ENCODE peak calls at places on chromosomes 1 and 21, in four cellular contexts. U, M, Z and Y are unnamed samples. For H3K36me3, the result is how much of the 10 kb centered on the place peaks cover.

GRCh38 chr1:203286161-203286984 is 18.9 kb upstream of the BTG2 start:
- DNase-seq in U (peak), M (peak), Z (no peak), Y (no peak)

GRCh38 chr1:98099501-98099900 is 178.7 kb upstream of the DPYD start:
- DNase-seq in U (no peak), M (no peak), Z (no peak), Y (no peak)

GRCh38 chr1:32933742-32934322 is 30.8 kb downstream of the RNF19B start:
- DNase-seq in U (peak), M (peak), Z (peak), Y (no peak)

GRCh38 chr1:77643456-77643855 is 39.0 kb downstream of the ZZZ3 start:
- DNase-seq in U (no peak), M (no peak), Z (no peak), Y (no peak)

GRCh38 chr1:176735201-176735600 is 272.2 kb downstream of the PAPPA2 start:
- DNase-seq in U (no peak), M (no peak), Z (no peak), Y (no peak)

GRCh38 chr1:26890467-26890796 is 349 bp upstream of the GPN2 start:
- DNase-seq in U (no peak), M (no peak), Z (no peak), Y (no peak)

GRCh38 chr21:25296239-25296638 is 311.0 kb downstream of the MRPL39 start:
- DNase-seq in U (no peak), M (no peak), Z (no peak), Y (no peak)

GRCh38 chr1:205172729-205173366 is 38.7 kb downstream of the DSTYK start:
- DNase-seq in U (peak), M (peak), Z (peak), Y (no peak)

GRCh38 chr1:206503591-206504362 is 3.6 kb upstream of the RASSF5 start:
- DNase-seq in U (peak), M (peak), Z (peak), Y (no peak)

GRCh38 chr1:235947989-235948388 is 81.3 kb upstream of the LYST start:
- DNase-seq in U (no peak), M (no peak), Z (no peak), Y (no peak)

GRCh38 chr1:116711061-116711582 is 43.1 kb upstream of the CD2 start:
- DNase-seq in U (no peak), M (peak), Z (no peak), Y (no peak)

GRCh38 chr1:36802018-36802417 is 232.3 kb downstream of the GRIK3 start:
- DNase-seq in U (no peak), M (no peak), Z (no peak), Y (no peak)

GRCh38 chr1:200602632-200603031 is 17.9 kb downstream of the KIF14 start:
- DNase-seq in U (no peak), M (no peak), Z (no peak), Y (no peak)

GRCh38 chr1:76955652-76956051 is 88.4 kb downstream of the ST6GALNAC5 start:
- DNase-seq in U (no peak), M (no peak), Z (peak), Y (no peak)

GRCh38 chr1:15168479-15168878 is 14.9 kb downstream of the TMEM51 start:
- DNase-seq in U (peak), M (peak), Z (peak), Y (no peak)

GRCh38 chr1:185010361-185010760 is 35.0 kb upstream of the RNF2 start:
- DNase-seq in U (no peak), M (no peak), Z (no peak), Y (no peak)

GRCh38 chr1:230415405-230416119 is 10.6 kb downstream of the PGBD5 start:
- DNase-seq in U (no peak), M (no peak), Z (no peak), Y (no peak)

GRCh38 chr1:198878566-198878965 is 239.7 kb downstream of the PTPRC start:
- DNase-seq in U (no peak), M (no peak), Z (no peak), Y (no peak)

GRCh38 chr1:165907256-165907857 is 79.9 kb downstream of the UCK2 start:
- DNase-seq in U (no peak), M (no peak), Z (peak), Y (no peak)

GRCh38 chr1:71196685-71197084 is 115.8 kb upstream of the ZRANB2 start:
- DNase-seq in U (peak), M (peak), Z (peak), Y (no peak)

GRCh38 chr1:208071425-208072031 is 160.6 kb upstream of the CD34 start:
- DNase-seq in U (no peak), M (no peak), Z (peak), Y (no peak)

GRCh38 chr1:63524166-63524565 is 841 bp downstream of the EFCAB7 start:
- DNase-seq in U (no peak), M (no peak), Z (no peak), Y (no peak)

GRCh38 chr1:17001760-17002523 is 9.8 kb downstream of the ATP13A2 start:
- DNase-seq in U (no peak), M (no peak), Z (no peak), Y (no peak)
- H3K36me3 ChIP-seq in U (under half), M (under half), Z (under half), Y (under half)

DNA sequence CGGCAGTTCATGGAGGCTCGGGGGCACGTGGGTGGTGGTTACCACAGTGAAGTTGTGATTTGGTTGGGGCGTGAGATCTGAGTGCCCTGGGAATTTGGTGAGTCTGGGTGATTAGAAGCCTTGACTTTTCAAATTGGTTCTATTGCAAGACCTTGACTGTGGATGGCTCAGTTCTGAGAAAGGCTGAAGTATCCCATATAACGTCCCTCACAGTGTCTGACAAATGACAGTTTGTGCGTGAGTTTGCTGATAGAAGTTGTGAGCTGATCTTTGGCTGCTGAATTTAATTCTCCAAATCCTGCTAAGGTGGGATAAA is 549 bp downstream of the MSH4 start:
- DNase-seq in U (no peak), M (no peak), Z (no peak), Y (no peak)
- H3K9ac ChIP-seq in U (no peak), M (no peak), Z (no peak), Y (no peak)

GRCh38 chr1:183414365-183414764 is 3.8 kb downstream of the NMNAT2 start:
- DNase-seq in U (no peak), M (no peak), Z (no peak), Y (no peak)

GRCh38 chr1:183418696-183419095 is 516 bp upstream of the NMNAT2 start:
- DNase-seq in U (no peak), M (no peak), Z (no peak), Y (no peak)

GRCh38 chr1:183419399-183419798 is 1.2 kb upstream of the NMNAT2 start:
- DNase-seq in U (no peak), M (no peak), Z (no peak), Y (no peak)

GRCh38 chr1:183416850-183417690 is 1.1 kb downstream of the NMNAT2 start:
- DNase-seq in U (peak), M (peak), Z (peak), Y (peak)

DNA sequence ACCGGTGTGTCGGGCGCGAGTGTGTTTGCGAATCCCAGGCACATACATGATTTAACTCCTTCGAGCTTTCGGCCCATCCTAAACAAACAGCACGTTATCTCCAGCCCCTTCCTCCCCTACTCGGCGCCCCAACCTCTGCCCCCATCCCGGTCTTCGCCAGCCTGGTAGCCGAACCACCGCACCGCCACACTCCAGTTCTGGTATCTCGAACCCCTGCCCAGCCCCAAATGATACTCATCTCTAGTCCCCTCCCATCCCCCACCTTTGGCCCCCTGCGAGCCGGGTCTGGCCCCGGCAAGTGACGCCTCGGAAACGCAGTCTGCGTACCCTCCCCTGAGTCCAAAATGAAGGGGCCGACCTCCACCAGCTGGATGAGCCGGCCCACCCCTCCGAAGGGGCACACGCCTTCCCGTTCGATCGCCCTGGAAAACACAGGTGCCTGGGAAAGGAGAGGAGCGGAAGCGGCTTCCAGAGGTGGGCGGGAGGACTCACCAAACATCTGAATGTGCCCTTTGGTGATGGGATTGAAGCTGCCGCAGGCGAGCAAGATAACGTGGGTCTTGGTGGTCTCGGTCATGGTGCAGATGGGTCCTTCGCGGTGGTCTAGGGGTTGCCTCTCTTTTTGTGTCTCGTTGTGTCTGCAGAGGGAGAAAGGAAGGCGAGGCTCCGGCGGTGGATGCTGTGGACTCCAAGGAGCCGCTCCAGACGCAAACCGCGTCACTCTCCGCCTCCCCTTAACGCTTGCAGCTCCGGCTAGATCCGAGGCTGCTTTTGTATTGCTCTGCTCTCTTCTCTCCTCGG is at the start of gene NMNAT2:
- DNase-seq in U (no peak), M (no peak), Z (peak), Y (peak)
- H3K4me3 ChIP-seq in U (no peak), M (peak), Z (peak), Y (peak)

DNA sequence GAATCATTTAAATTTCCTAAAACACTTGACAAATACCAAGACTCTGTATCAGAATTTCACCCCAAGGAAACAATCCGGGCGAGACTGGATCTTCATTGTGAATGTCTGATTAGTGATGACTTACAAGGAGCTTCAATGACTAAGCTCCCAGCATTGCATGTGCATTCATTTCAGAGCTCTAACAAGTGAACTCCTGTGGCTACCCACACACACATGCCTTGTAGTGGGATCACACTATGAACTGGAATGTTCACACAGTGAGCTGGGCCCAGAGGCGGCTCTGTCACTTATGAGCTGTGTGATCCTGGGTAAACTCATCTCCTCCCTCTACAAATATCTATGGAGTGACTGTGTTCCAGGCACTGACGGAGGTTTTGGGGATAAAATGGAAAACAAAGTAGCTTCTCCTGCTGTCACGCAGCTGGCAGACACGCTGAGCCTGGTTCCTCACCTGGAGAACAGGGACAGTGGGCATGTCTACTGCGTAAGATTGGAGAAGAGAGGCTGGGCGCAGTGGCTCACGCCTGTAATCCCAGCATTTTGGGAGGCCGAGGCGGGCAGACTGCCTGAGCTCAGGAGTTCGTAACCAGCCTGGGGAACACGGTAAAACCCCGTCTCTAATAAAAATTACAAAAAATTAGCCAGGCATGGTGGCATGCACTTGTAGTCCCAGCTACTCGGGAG is 56.9 kb downstream of the CLSTN1 start:
- DNase-seq in U (no peak), M (peak), Z (peak), Y (no peak)
- H3K36me3 ChIP-seq in U (under half), M (under half), Z (under half), Y (under half)